ENCODE peak calls at places on chromosomes 2 and 18, in nine cellular contexts. G is neural crest cell; J is IMR-90; R is adrenal gland; S is ELR; O is lower leg skin; A is substantia nigra; E is stimulated activated CD8-positive, alpha-beta memory T cell treated with anti-CD3 and anti-CD28 coated beads, Interleukin-15, amount 100 ng/mL, for 24 hours; Y is occipital lobe. B is an unnamed sample.

GRCh38 chr18:24799176-24799575 is 338.7 kb downstream of the HRH4 start:
- DNase-seq in E (no peak), R (no peak), S (no peak), J (peak; percentile 5), A (no peak), O (no peak), G (no peak), Y (no peak), B (no peak)

GRCh38 chr18:48570313-48570712 is 31.5 kb downstream of the CTIF start:
- DNase-seq in G (no peak), E (no peak), O (no peak), A (no peak), R (peak; percentile 68), S (no peak), Y (no peak), J (no peak), B (no peak)

GRCh38 chr2:235553696-235554100 is 59.9 kb downstream of the AGAP1 start:
- DNase-seq in R (no peak), J (no peak), S (no peak), E (no peak), A (no peak), O (no peak), G (no peak), Y (no peak), B (no peak)

GRCh38 chr2:26528870-26529269 is 50.9 kb upstream of the OTOF start:
- DNase-seq in G (no peak), E (no peak), O (no peak), Y (no peak), S (no peak), J (no peak), A (no peak), R (no peak), B (no peak)

GRCh38 chr2:55519908-55520885 is 679 bp downstream of the CFAP36 start:
- DNase-seq in J (peak; percentile 25), R (peak; percentile 61), A (peak; percentile 43), G (no peak), E (no peak), O (no peak), Y (peak; percentile 47), S (peak; percentile 54), B (peak; percentile 25)

GRCh38 chr2:134402385-134402784 is 148.5 kb downstream of the MGAT5 start:
- DNase-seq in A (no peak), Y (no peak), J (peak; percentile 64), G (no peak), O (peak; percentile 72), R (no peak), E (no peak), S (no peak), B (peak; percentile 61)

GRCh38 chr2:72893594-72894319 is 6.5 kb downstream of the SPR start:
- DNase-seq in R (peak; percentile 78), G (peak; percentile 66), A (no peak), S (peak; percentile 84), E (no peak), O (no peak), Y (no peak), J (peak; percentile 73), B (peak; percentile 68)

GRCh38 chr2:11953258-11953657 is 206.8 kb downstream of the LPIN1 start:
- DNase-seq in E (no peak), A (no peak), G (no peak), J (no peak), S (no peak), O (no peak), Y (no peak), R (no peak), B (no peak)

GRCh38 chr2:174342600-174343342 is 8.0 kb downstream of the SP9 start:
- DNase-seq in E (no peak), O (no peak), G (no peak), S (no peak), A (no peak), Y (no peak), R (no peak), J (no peak), B (no peak)

GRCh38 chr2:121475811-121476571 is 54.7 kb upstream of the RNU4ATAC start:
- DNase-seq in R (no peak), O (no peak), E (no peak), S (peak; percentile 32), Y (no peak), G (no peak), A (no peak), J (peak; percentile 25), B (peak; percentile 21)

GRCh38 chr18:9539938-9540337 is 64.6 kb downstream of the RALBP1 start:
- DNase-seq in Y (no peak), S (no peak), E (no peak), A (no peak), J (no peak), G (no peak), R (no peak), O (no peak), B (no peak)

GRCh38 chr18:79983253-79983652 is 5.1 kb downstream of the TXNL4A start:
- DNase-seq in S (no peak), Y (no peak), E (no peak), A (no peak), R (no peak), G (no peak), J (no peak), O (no peak), B (no peak)

GRCh38 chr2:19124135-19124534 is 234.3 kb downstream of the OSR1 start:
- DNase-seq in A (no peak), G (no peak), S (peak; percentile 94), Y (no peak), O (no peak), E (no peak), J (peak; percentile 95), R (no peak), B (no peak)

GRCh38 chr2:127332335-127332734 is 38.4 kb upstream of the ERCC3 start:
- DNase-seq in O (no peak), A (no peak), Y (no peak), R (no peak), S (no peak), J (no peak), E (no peak), G (no peak), B (no peak)

GRCh38 chr18:79403723-79404566 is 8.2 kb downstream of the NFATC1 start:
- DNase-seq in A (no peak), R (no peak), G (no peak), J (no peak), E (no peak), O (no peak), S (no peak), Y (no peak), B (no peak)

GRCh38 chr2:190882831-190883582 is 2.4 kb downstream of the GLS start:
- DNase-seq in S (peak; percentile 48), Y (no peak), J (no peak), R (no peak), E (no peak), G (no peak), A (no peak), O (no peak), B (no peak)

GRCh38 chr2:174121612-174122011 is 126.7 kb downstream of the OLA1 start:
- DNase-seq in G (no peak), O (no peak), E (no peak), A (no peak), J (no peak), S (peak; percentile 48), Y (no peak), R (no peak), B (no peak)

GRCh38 chr2:186308347-186308746 is 177.7 kb upstream of the ZC3H15 start:
- DNase-seq in S (peak; percentile 31), G (no peak), Y (no peak), O (no peak), R (no peak), A (no peak), E (no peak), J (peak; percentile 18), B (peak; percentile 88)

GRCh38 chr18:9914584-9915290 is 921 bp downstream of the VAPA start:
- DNase-seq in S (peak; percentile 93), Y (peak; percentile 5), J (peak; percentile 84), E (peak; percentile 49), A (no peak), R (peak; percentile 91), O (peak; percentile 50), G (peak; percentile 11), B (peak; percentile 51)

GRCh38 chr2:195425328-195425727 is 231.7 kb upstream of the SLC39A10 start:
- DNase-seq in A (no peak), S (no peak), R (no peak), J (no peak), O (no peak), G (no peak), Y (no peak), E (no peak), B (no peak)

GRCh38 chr2:237020086-237020485 is 65.6 kb upstream of the COPS8 start:
- DNase-seq in Y (no peak), E (no peak), R (no peak), S (no peak), G (no peak), A (no peak), O (no peak), J (no peak), B (no peak)

GRCh38 chr2:86352932-86353345 is 15.5 kb upstream of the REEP1 start:
- DNase-seq in G (no peak), Y (no peak), S (no peak), R (peak; percentile 14), E (no peak), O (no peak), A (no peak), J (no peak), B (no peak)

GRCh38 chr2:237968048-237968862 is 1.4 kb downstream of the UBE2F start:
- DNase-seq in O (peak; percentile 67), R (peak; percentile 67), S (peak; percentile 23), E (no peak), Y (no peak), A (peak; percentile 31), G (no peak), J (peak; percentile 71), B (peak; percentile 35)

B was measured in HepG2.